ENCODE peak calls at places on chromosomes 13 and 19, in nine cellular contexts. One of them, this sample, is unnamed.

GRCh38 chr13:26456578-26457119 is 100.8 kb upstream of the WASF3 start:
- DNase-seq in T1000: no peak
- DNase-seq in stimulated activated CD4-positive, alpha-beta T cell treated with anti-CD3 and anti-CD28 coated beads, Interleukin-4, amount 100 ng/mL, for 1 hour: no peak
- DNase-seq in adipocyte: no peak
- DNase-seq in activated T-helper 1 cell treated with Interleukin-2 at 50 U/mL for 16 hours: no peak
- DNase-seq in aorta: no peak
- DNase-seq in ACHN: no peak
- DNase-seq in putamen: no peak
- DNase-seq in immature natural killer cell: no peak
- DNase-seq in this sample: no peak

GRCh38 chr13:91174886-91175501 is 172.5 kb upstream of the MIR17HG start:
- DNase-seq in ACHN: peak
- DNase-seq in putamen: no peak
- DNase-seq in activated T-helper 1 cell treated with Interleukin-2 at 50 U/mL for 16 hours: no peak
- DNase-seq in stimulated activated CD4-positive, alpha-beta T cell treated with anti-CD3 and anti-CD28 coated beads, Interleukin-4, amount 100 ng/mL, for 1 hour: no peak
- DNase-seq in adipocyte: no peak
- DNase-seq in aorta: peak
- DNase-seq in T1000: no peak
- DNase-seq in immature natural killer cell: no peak
- DNase-seq in this sample: no peak

GRCh38 chr19:2905918-2906519 is 5.3 kb downstream of the ZNF57 start:
- DNase-seq in aorta: peak
- DNase-seq in adipocyte: no peak
- DNase-seq in T1000: no peak
- DNase-seq in ACHN: no peak
- DNase-seq in stimulated activated CD4-positive, alpha-beta T cell treated with anti-CD3 and anti-CD28 coated beads, Interleukin-4, amount 100 ng/mL, for 1 hour: no peak
- DNase-seq in activated T-helper 1 cell treated with Interleukin-2 at 50 U/mL for 16 hours: no peak
- DNase-seq in immature natural killer cell: no peak
- DNase-seq in putamen: no peak
- DNase-seq in this sample: no peak

GRCh38 chr19:39197808-39198207 is 1.0 kb downstream of the NCCRP1 start:
- DNase-seq in immature natural killer cell: no peak
- DNase-seq in stimulated activated CD4-positive, alpha-beta T cell treated with anti-CD3 and anti-CD28 coated beads, Interleukin-4, amount 100 ng/mL, for 1 hour: no peak
- DNase-seq in putamen: no peak
- DNase-seq in T1000: no peak
- DNase-seq in aorta: no peak
- DNase-seq in activated T-helper 1 cell treated with Interleukin-2 at 50 U/mL for 16 hours: no peak
- DNase-seq in adipocyte: no peak
- DNase-seq in ACHN: no peak
- DNase-seq in this sample: no peak

GRCh38 chr19:50801107-50801506 is 10.9 kb downstream of the ACP4 start:
- DNase-seq in immature natural killer cell: no peak
- DNase-seq in activated T-helper 1 cell treated with Interleukin-2 at 50 U/mL for 16 hours: no peak
- DNase-seq in ACHN: no peak
- DNase-seq in T1000: no peak
- DNase-seq in stimulated activated CD4-positive, alpha-beta T cell treated with anti-CD3 and anti-CD28 coated beads, Interleukin-4, amount 100 ng/mL, for 1 hour: no peak
- DNase-seq in aorta: no peak
- DNase-seq in adipocyte: no peak
- DNase-seq in putamen: no peak
- DNase-seq in this sample: no peak

GRCh38 chr19:17751103-17751911 is at the start of gene FCHO1:
- DNase-seq in immature natural killer cell: peak
- DNase-seq in aorta: no peak
- DNase-seq in ACHN: no peak
- DNase-seq in T1000: no peak
- DNase-seq in activated T-helper 1 cell treated with Interleukin-2 at 50 U/mL for 16 hours: peak
- DNase-seq in stimulated activated CD4-positive, alpha-beta T cell treated with anti-CD3 and anti-CD28 coated beads, Interleukin-4, amount 100 ng/mL, for 1 hour: peak
- DNase-seq in adipocyte: no peak
- DNase-seq in putamen: peak
- DNase-seq in this sample: no peak

GRCh38 chr13:110618167-110618566 is 2.8 kb downstream of the NAXD start:
- DNase-seq in aorta: no peak
- DNase-seq in putamen: no peak
- DNase-seq in adipocyte: no peak
- DNase-seq in stimulated activated CD4-positive, alpha-beta T cell treated with anti-CD3 and anti-CD28 coated beads, Interleukin-4, amount 100 ng/mL, for 1 hour: no peak
- DNase-seq in immature natural killer cell: no peak
- DNase-seq in ACHN: no peak
- DNase-seq in activated T-helper 1 cell treated with Interleukin-2 at 50 U/mL for 16 hours: no peak
- DNase-seq in T1000: no peak
- DNase-seq in this sample: no peak

GRCh38 chr13:110820311-110820710 is 94.6 kb downstream of the ANKRD10 start:
- DNase-seq in adipocyte: no peak
- DNase-seq in aorta: no peak
- DNase-seq in T1000: no peak
- DNase-seq in putamen: no peak
- DNase-seq in ACHN: no peak
- DNase-seq in stimulated activated CD4-positive, alpha-beta T cell treated with anti-CD3 and anti-CD28 coated beads, Interleukin-4, amount 100 ng/mL, for 1 hour: no peak
- DNase-seq in activated T-helper 1 cell treated with Interleukin-2 at 50 U/mL for 16 hours: no peak
- DNase-seq in immature natural killer cell: no peak
- DNase-seq in this sample: no peak

GRCh38 chr19:19120308-19121156 is 17.7 kb downstream of the TMEM161A start:
- DNase-seq in adipocyte: no peak
- DNase-seq in ACHN: peak
- DNase-seq in activated T-helper 1 cell treated with Interleukin-2 at 50 U/mL for 16 hours: no peak
- DNase-seq in stimulated activated CD4-positive, alpha-beta T cell treated with anti-CD3 and anti-CD28 coated beads, Interleukin-4, amount 100 ng/mL, for 1 hour: no peak
- DNase-seq in putamen: no peak
- DNase-seq in T1000: no peak
- DNase-seq in immature natural killer cell: no peak
- DNase-seq in aorta: no peak
- DNase-seq in this sample: no peak

GRCh38 chr13:94209110-94209509 is 270.4 kb downstream of the DCT start:
- DNase-seq in ACHN: no peak
- DNase-seq in immature natural killer cell: no peak
- DNase-seq in T1000: no peak
- DNase-seq in putamen: no peak
- DNase-seq in stimulated activated CD4-positive, alpha-beta T cell treated with anti-CD3 and anti-CD28 coated beads, Interleukin-4, amount 100 ng/mL, for 1 hour: no peak
- DNase-seq in aorta: no peak
- DNase-seq in activated T-helper 1 cell treated with Interleukin-2 at 50 U/mL for 16 hours: no peak
- DNase-seq in adipocyte: peak
- DNase-seq in this sample: no peak

GRCh38 chr13:112982281-112983041 is 13.4 kb downstream of the MCF2L start:
- DNase-seq in putamen: no peak
- DNase-seq in adipocyte: no peak
- DNase-seq in stimulated activated CD4-positive, alpha-beta T cell treated with anti-CD3 and anti-CD28 coated beads, Interleukin-4, amount 100 ng/mL, for 1 hour: no peak
- DNase-seq in immature natural killer cell: no peak
- DNase-seq in ACHN: no peak
- DNase-seq in T1000: no peak
- DNase-seq in aorta: no peak
- DNase-seq in activated T-helper 1 cell treated with Interleukin-2 at 50 U/mL for 16 hours: no peak
- DNase-seq in this sample: no peak

GRCh38 chr13:111312944-111313590 is 7.4 kb upstream of the TEX29 start:
- DNase-seq in putamen: no peak
- DNase-seq in immature natural killer cell: no peak
- DNase-seq in activated T-helper 1 cell treated with Interleukin-2 at 50 U/mL for 16 hours: no peak
- DNase-seq in adipocyte: no peak
- DNase-seq in aorta: no peak
- DNase-seq in T1000: no peak
- DNase-seq in ACHN: no peak
- DNase-seq in stimulated activated CD4-positive, alpha-beta T cell treated with anti-CD3 and anti-CD28 coated beads, Interleukin-4, amount 100 ng/mL, for 1 hour: no peak
- DNase-seq in this sample: no peak

GRCh38 chr19:50414850-50415660 is 3.7 kb upstream of the SPIB start:
- DNase-seq in adipocyte: peak
- DNase-seq in immature natural killer cell: peak
- DNase-seq in aorta: peak
- DNase-seq in putamen: no peak
- DNase-seq in stimulated activated CD4-positive, alpha-beta T cell treated with anti-CD3 and anti-CD28 coated beads, Interleukin-4, amount 100 ng/mL, for 1 hour: peak
- DNase-seq in activated T-helper 1 cell treated with Interleukin-2 at 50 U/mL for 16 hours: peak
- DNase-seq in T1000: no peak
- DNase-seq in ACHN: peak
- DNase-seq in this sample: no peak

GRCh38 chr19:33406521-33407139 is 33.1 kb downstream of the CEBPG start:
- DNase-seq in adipocyte: peak
- DNase-seq in immature natural killer cell: peak
- DNase-seq in activated T-helper 1 cell treated with Interleukin-2 at 50 U/mL for 16 hours: peak
- DNase-seq in putamen: no peak
- DNase-seq in aorta: peak
- DNase-seq in stimulated activated CD4-positive, alpha-beta T cell treated with anti-CD3 and anti-CD28 coated beads, Interleukin-4, amount 100 ng/mL, for 1 hour: peak
- DNase-seq in T1000: peak
- DNase-seq in ACHN: peak
- DNase-seq in this sample: peak

GRCh38 chr19:13010038-13010991 is 15.0 kb downstream of the NFIX start:
- DNase-seq in T1000: no peak
- DNase-seq in activated T-helper 1 cell treated with Interleukin-2 at 50 U/mL for 16 hours: no peak
- DNase-seq in immature natural killer cell: no peak
- DNase-seq in adipocyte: no peak
- DNase-seq in putamen: no peak
- DNase-seq in stimulated activated CD4-positive, alpha-beta T cell treated with anti-CD3 and anti-CD28 coated beads, Interleukin-4, amount 100 ng/mL, for 1 hour: no peak
- DNase-seq in aorta: peak
- DNase-seq in ACHN: no peak
- DNase-seq in this sample: no peak

GRCh38 chr19:38425810-38426466 is at the start of gene RASGRP4:
- DNase-seq in ACHN: no peak
- DNase-seq in putamen: peak
- DNase-seq in aorta: no peak
- DNase-seq in adipocyte: no peak
- DNase-seq in T1000: no peak
- DNase-seq in immature natural killer cell: no peak
- DNase-seq in stimulated activated CD4-positive, alpha-beta T cell treated with anti-CD3 and anti-CD28 coated beads, Interleukin-4, amount 100 ng/mL, for 1 hour: peak
- DNase-seq in activated T-helper 1 cell treated with Interleukin-2 at 50 U/mL for 16 hours: no peak
- DNase-seq in this sample: no peak

GRCh38 chr19:50659318-50660082 is 10.3 kb downstream of the C19orf81 start:
- DNase-seq in immature natural killer cell: no peak
- DNase-seq in adipocyte: no peak
- DNase-seq in T1000: no peak
- DNase-seq in putamen: no peak
- DNase-seq in ACHN: no peak
- DNase-seq in stimulated activated CD4-positive, alpha-beta T cell treated with anti-CD3 and anti-CD28 coated beads, Interleukin-4, amount 100 ng/mL, for 1 hour: no peak
- DNase-seq in activated T-helper 1 cell treated with Interleukin-2 at 50 U/mL for 16 hours: no peak
- DNase-seq in aorta: no peak
- DNase-seq in this sample: no peak

This sample was measured in DMS 273 treated with DMSO at 0.1 percent for 48 hours.